ENCODE peak calls at places on chromosome 15, in four cellular contexts. J is CD8-positive, alpha-beta memory T cell; U is AG09309; D is foreskin keratinocyte. C is an unnamed sample.

GRCh38 chr15:99014803-99015676 is 7.4 kb upstream of the PGPEP1L start:
- DNase-seq in J (no peak), U (no peak), D (peak; percentile 43), C (no peak)

GRCh38 chr15:57551717-57552677 is 39.7 kb upstream of the MYZAP start:
- DNase-seq in D (no peak), J (no peak), U (no peak), C (no peak)

GRCh38 chr15:88740356-88740755 is 62.9 kb upstream of the ACAN start:
- DNase-seq in J (no peak), U (no peak), D (no peak), C (no peak)

GRCh38 chr15:66880380-66881155 is 178.5 kb downstream of the SMAD6 start:
- DNase-seq in U (no peak), J (no peak), D (no peak), C (no peak)

GRCh38 chr15:77107531-77108355 is 36.8 kb upstream of the TSPAN3 start:
- DNase-seq in J (peak; percentile 5), D (no peak), U (no peak), C (peak; percentile 24)

GRCh38 chr15:85800460-85801123 is 5.9 kb upstream of the KLHL25 start:
- DNase-seq in J (no peak), U (peak; percentile 11), D (no peak), C (no peak)

GRCh38 chr15:101348643-101349496 is 53.8 kb upstream of the SNRPA1 start:
- DNase-seq in D (peak; percentile 40), U (no peak), J (no peak), C (no peak)

GRCh38 chr15:92645051-92645631 is 10.4 kb downstream of the FAM174B start:
- DNase-seq in J (no peak), U (no peak), D (no peak), C (no peak)

GRCh38 chr15:58771621-58772235 is 626 bp downstream of the MINDY2 start:
- DNase-seq in D (peak; percentile 17), J (no peak), U (no peak), C (peak; percentile 68)

GRCh38 chr15:99073008-99073714 is 31.7 kb upstream of the SYNM start:
- DNase-seq in J (no peak), D (no peak), U (no peak), C (no peak)

GRCh38 chr15:90760661-90761232 is 43.6 kb downstream of the BLM start:
- DNase-seq in J (no peak), D (no peak), U (no peak), C (no peak)

GRCh38 chr15:58985443-58985842 is 2.0 kb upstream of the RNF111 start:
- DNase-seq in J (no peak), D (no peak), U (no peak), C (no peak)

GRCh38 chr15:69909719-69910444 is 187.8 kb downstream of the TLE3 start:
- DNase-seq in D (no peak), J (no peak), U (no peak), C (no peak)

GRCh38 chr15:70111203-70112017 is 13.7 kb upstream of the TLE3 start:
- DNase-seq in U (peak; percentile 39), D (no peak), J (no peak), C (no peak)

GRCh38 chr15:87672309-87672897 is 584.1 kb downstream of the NTRK3 start:
- DNase-seq in J (no peak), D (no peak), U (no peak), C (peak; percentile 5)

GRCh38 chr15:74543583-74543982 is 2.6 kb downstream of the ARID3B start:
- DNase-seq in D (no peak), U (no peak), J (peak; percentile 2), C (no peak)

GRCh38 chr15:58932791-58933310 is 628 bp downstream of the SLTM start:
- DNase-seq in J (no peak), U (no peak), D (no peak), C (no peak)

GRCh38 chr15:58043192-58043903 is 22.2 kb downstream of the ALDH1A2 start:
- DNase-seq in D (no peak), J (no peak), U (no peak), C (no peak)

GRCh38 chr15:62390793-62391543 is 225.9 kb upstream of the C2CD4B start:
- DNase-seq in D (peak; percentile 20), J (no peak), U (no peak), C (peak; percentile 48)

GRCh38 chr15:50049871-50050270 is 69.2 kb downstream of the ATP8B4 start:
- DNase-seq in J (no peak), U (peak; percentile 82), D (no peak), C (no peak)

GRCh38 chr15:49199666-49200065 is 29.6 kb downstream of the GALK2 start:
- DNase-seq in J (no peak), U (no peak), D (no peak), C (no peak)

GRCh38 chr15:94924971-94925593 is 693.7 kb downstream of the MCTP2 start:
- DNase-seq in J (no peak), D (no peak), U (no peak), C (no peak)

GRCh38 chr15:89794627-89795241 is 18.6 kb downstream of the MESP2 start:
- DNase-seq in J (no peak), U (no peak), D (no peak), C (no peak)

GRCh38 chr15:40953713-40954074 is 423 bp downstream of the CHAC1 start:
- DNase-seq in D (no peak), J (no peak), U (no peak), C (no peak)

GRCh38 chr15:64373360-64373759 is 7.9 kb downstream of the PCLAF start:
- DNase-seq in D (no peak), U (no peak), J (no peak), C (no peak)

GRCh38 chr15:67685008-67685599 is 140.2 kb upstream of the SKOR1 start:
- DNase-seq in D (no peak), U (peak; percentile 2), J (no peak), C (no peak)

GRCh38 chr15:64647367-64647766 is 128.0 kb downstream of the RBPMS2 start:
- DNase-seq in D (no peak), J (no peak), U (no peak), C (no peak)

GRCh38 chr15:40793216-40793989 is 13.5 kb upstream of the ZFYVE19 start:
- DNase-seq in J (no peak), U (peak; percentile 78), D (no peak), C (peak; percentile 14)

GRCh38 chr15:49155834-49156627 is 632 bp upstream of the COPS2 start:
- DNase-seq in D (no peak), J (peak; percentile 1), U (no peak), C (no peak)

GRCh38 chr15:40855706-40856234 is 11.9 kb downstream of the SPINT1 start:
- DNase-seq in U (no peak), J (no peak), D (no peak), C (no peak)

GRCh38 chr15:89672221-89673161 is 6.7 kb downstream of the PLIN1 start:
- DNase-seq in U (no peak), J (no peak), D (no peak), C (no peak)

GRCh38 chr15:40192942-40193341 is 32.1 kb downstream of the BUB1B start:
- DNase-seq in J (no peak), U (no peak), D (no peak), C (no peak)

GRCh38 chr15:69604050-69604378 is 151.4 kb downstream of the RPLP1 start:
- DNase-seq in J (no peak), D (no peak), U (no peak), C (no peak)